ENCODE peak calls at places on chromosomes 2 and 18, in four cellular contexts. O is HCT116, D is HepG2, R is sigmoid colon. N is an unnamed sample.
A peak's percentile ranks its signal among the peaks of the same experiment; 100 is the strongest.

GRCh38 chr2:46032996-46033395 is 264.2 kb upstream of the EPAS1 start:
- DNase-seq in O (no peak), D (peak; percentile 70), R (no peak), N (no peak)

GRCh38 chr2:10471956-10472355 is 23.8 kb upstream of the ODC1 start:
- DNase-seq in O (no peak), D (no peak), R (no peak), N (no peak)

GRCh38 chr18:48359626-48360025 is 49.6 kb downstream of the ZBTB7C start:
- DNase-seq in O (no peak), D (no peak), R (peak; percentile 12), N (no peak)

GRCh38 chr2:71815701-71816100 is 332.0 kb downstream of the CYP26B1 start:
- DNase-seq in O (no peak), D (no peak), R (no peak), N (no peak)

GRCh38 chr2:12202301-12202700 is 455.9 kb downstream of the LPIN1 start:
- DNase-seq in O (no peak), D (no peak), R (no peak), N (no peak)

GRCh38 chr18:72458256-72458655 is 85.9 kb downstream of the CBLN2 start:
- DNase-seq in O (no peak), D (no peak), R (no peak), N (no peak)

GRCh38 chr2:46615555-46616487 is 136.5 kb downstream of the TMEM247 start:
- DNase-seq in O (no peak), D (peak; percentile 54), R (no peak), N (no peak)

GRCh38 chr18:11500153-11501122 is 109.0 kb upstream of the SLC35G4 start:
- DNase-seq in O (peak; percentile 89), D (peak; percentile 98), R (no peak), N (no peak)

GRCh38 chr2:116874021-116874420 is 940.5 kb upstream of the DDX18 start:
- DNase-seq in O (no peak), D (no peak), R (no peak), N (no peak)

GRCh38 chr2:216081487-216082387 is at the start of the genes PECR and TMEM169:
- DNase-seq in O (peak; percentile 23), D (peak; percentile 81), R (peak; percentile 90), N (no peak)

GRCh38 chr2:175829741-175830140 is 172.3 kb downstream of the LNPK start:
- DNase-seq in O (no peak), D (no peak), R (no peak), N (no peak)

GRCh38 chr2:237752761-237753165 is 45.8 kb upstream of the RBM44 start:
- DNase-seq in O (no peak), D (no peak), R (no peak), N (no peak)

GRCh38 chr18:26546875-26547301 is 1.5 kb downstream of the KCTD1 start:
- DNase-seq in O (no peak), D (no peak), R (no peak), N (no peak)

GRCh38 chr18:2218101-2218500 is 353.2 kb downstream of the METTL4 start:
- DNase-seq in O (no peak), D (no peak), R (no peak), N (no peak)

GRCh38 chr2:81858998-81859397 is 1554.4 kb upstream of the LRRTM1 start:
- DNase-seq in O (no peak), D (no peak), R (no peak), N (no peak)

GRCh38 chr2:75497256-75497655 is 63.5 kb downstream of the EVA1A start:
- DNase-seq in O (no peak), D (no peak), R (no peak), N (no peak)

GRCh38 chr2:224407241-224407680 is 5.4 kb upstream of the FAM124B start:
- DNase-seq in O (no peak), D (no peak), R (no peak), N (no peak)

GRCh38 chr2:170163666-170164065 is 14.3 kb upstream of the MYO3B start:
- DNase-seq in O (no peak), D (no peak), R (no peak), N (no peak)

GRCh38 chr2:10217499-10217861 is 85.2 kb upstream of the HPCAL1 start:
- DNase-seq in O (no peak), D (no peak), R (no peak), N (no peak)

GRCh38 chr18:13159579-13159978 is 59.0 kb upstream of the LDLRAD4 start:
- DNase-seq in O (peak; percentile 44), D (peak; percentile 76), R (no peak), N (peak; percentile 39)

GRCh38 chr2:110858993-110859770 is 126.8 kb downstream of the ACOXL start:
- DNase-seq in O (no peak), D (no peak), R (no peak), N (no peak)

DNA sequence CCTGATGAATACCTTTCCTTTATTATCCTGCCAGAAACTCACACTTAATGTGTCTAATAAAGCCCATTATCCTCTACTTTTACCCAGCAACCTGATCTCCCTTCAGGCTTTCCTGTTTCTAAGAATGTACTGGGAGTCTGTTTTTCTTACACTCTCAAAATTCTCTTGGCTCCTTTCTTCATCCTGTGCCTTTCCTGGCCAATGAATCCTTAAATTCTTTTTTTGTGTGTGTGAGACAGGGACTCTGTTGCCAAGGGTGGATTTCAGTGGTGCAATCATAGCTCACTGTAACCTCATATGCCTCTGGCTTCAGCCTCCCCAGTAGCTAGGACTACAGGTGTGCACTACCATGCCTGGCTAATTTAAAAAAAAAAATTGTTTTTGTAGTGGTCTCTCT is 72.7 kb downstream of the MAP2 start:
- DNase-seq in O (no peak), D (no peak), R (no peak), N (no peak)
- H3K9me3 ChIP-seq in O (no peaks in the 10 kb centered on the region), D (no peaks in the 10 kb centered on the region), R (peaks cover 7% of the 10 kb centered on the region), N (no peaks in the 10 kb centered on the region)

GRCh38 chr2:127615511-127616166 is 30.3 kb upstream of the GPR17 start:
- DNase-seq in O (no peak), D (no peak), R (peak; percentile 12), N (peak; percentile 81)
- TF ChIP-seq POLR2AphosphoS5 in O (no peak), D (no peak), R (no peak), N (no peak)

GRCh38 chr2:119137502-119137901 is 21.0 kb downstream of the C1QL2 start:
- DNase-seq in O (no peak), D (no peak), R (no peak), N (no peak)

GRCh38 chr2:119134775-119135174 is 23.8 kb downstream of the C1QL2 start:
- DNase-seq in O (no peak), D (no peak), R (no peak), N (no peak)

GRCh38 chr2:119136872-119137271 is 21.7 kb downstream of the C1QL2 start:
- DNase-seq in O (no peak), D (no peak), R (no peak), N (no peak)

DNA sequence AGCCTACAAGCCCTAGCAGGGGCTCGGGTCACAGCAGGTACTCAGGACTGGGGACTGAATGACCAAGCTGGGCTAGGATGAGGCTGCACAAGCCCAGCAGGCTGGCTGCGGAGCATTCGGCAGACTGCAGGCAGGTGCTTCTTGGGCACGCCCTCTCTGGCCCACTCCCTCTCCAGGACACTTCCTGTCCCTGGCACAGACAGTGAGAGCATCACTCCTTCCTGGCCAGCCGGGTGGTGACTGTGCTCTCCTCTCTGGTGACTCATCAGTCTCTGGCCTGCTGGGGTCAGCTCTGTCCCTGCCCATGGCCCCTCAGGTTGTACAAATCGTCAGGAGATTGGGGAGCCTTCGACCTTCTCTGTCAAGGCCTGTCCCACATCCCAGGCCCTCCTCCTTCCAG is 22.5 kb downstream of the C1QL2 start:
- DNase-seq in O (no peak), D (no peak), R (no peak), N (no peak)
- H3K9me3 ChIP-seq in O (no peaks in the 10 kb centered on the region), D (no peaks in the 10 kb centered on the region), R (no peaks in the 10 kb centered on the region), N (no peaks in the 10 kb centered on the region)

DNA sequence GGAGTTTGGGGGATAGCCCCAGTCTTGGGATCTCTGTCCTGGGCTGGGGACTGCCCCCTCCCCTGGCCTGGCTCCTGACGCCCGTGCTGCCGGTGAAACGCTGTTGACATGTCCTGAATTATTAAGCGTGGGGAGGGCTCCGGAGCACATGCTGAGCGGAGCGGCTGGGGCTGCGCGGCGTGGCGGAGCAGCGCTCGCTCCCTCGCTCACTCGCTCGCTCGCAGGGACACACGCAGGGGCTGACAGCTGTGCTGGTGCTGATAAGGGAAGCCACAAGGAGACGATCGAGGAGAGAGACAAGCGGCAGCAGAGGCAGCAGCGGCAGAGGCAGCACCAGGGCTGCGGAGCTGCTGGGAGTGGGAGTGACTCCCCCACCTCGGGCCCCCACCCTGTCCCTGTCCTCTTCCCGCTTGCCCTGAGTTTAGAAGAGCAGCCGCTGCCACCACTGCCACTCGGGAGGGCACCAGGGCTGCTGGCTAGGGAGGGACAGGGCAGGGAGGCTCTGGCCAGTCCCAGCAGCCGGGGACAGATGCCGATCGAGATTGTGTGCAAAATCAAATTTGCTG is at the start of gene ASIC4:
- DNase-seq in O (no peak), D (no peak), R (no peak), N (no peak)
- TF ChIP-seq POLR2AphosphoS5 in O (no peak), D (no peak), R (no peak), N (no peak)

DNA sequence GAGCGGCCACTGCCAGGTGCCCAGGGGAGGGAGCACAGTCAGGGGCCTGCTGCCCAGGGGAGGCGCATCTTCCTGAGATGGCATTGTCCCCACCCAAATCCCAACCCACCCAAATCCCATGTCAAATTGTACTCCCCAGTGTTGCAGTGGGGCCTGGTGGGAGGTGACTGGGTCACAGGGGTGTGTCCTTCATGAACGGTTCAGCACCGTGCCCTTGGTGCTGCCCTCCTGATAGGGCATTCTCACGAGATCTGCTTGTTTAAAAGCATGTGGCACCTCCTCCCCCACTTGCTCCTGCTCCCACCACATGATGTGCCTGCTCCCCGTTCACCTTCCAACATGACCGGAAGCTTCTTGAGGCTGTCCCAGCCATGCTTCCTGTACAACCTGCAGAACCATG is 27.6 kb downstream of the ANKMY1 start:
- DNase-seq in O (no peak), D (no peak), R (no peak), N (no peak)
- H3K9me3 ChIP-seq in O (peaks cover 38% of the 10 kb centered on the region), D (peaks cover 31% of the 10 kb centered on the region), R (peaks cover 3% of the 10 kb centered on the region), N (peaks cover 12% of the 10 kb centered on the region)

GRCh38 chr2:121360566-121361300 is 75.7 kb upstream of the TFCP2L1 start:
- DNase-seq in O (no peak), D (no peak), R (no peak), N (no peak)
- TF ChIP-seq POLR2AphosphoS5 in O (no peak), D (no peak), R (no peak), N (no peak)

GRCh38 chr2:24045511-24046508 is 1.4 kb downstream of the WDCP start:
- DNase-seq in O (no peak), D (peak; percentile 83), R (no peak), N (no peak)

GRCh38 chr2:24038786-24039499 is 8.2 kb downstream of the WDCP start:
- DNase-seq in O (no peak), D (no peak), R (no peak), N (no peak)

GRCh38 chr2:24040511-24040910 is 6.7 kb downstream of the WDCP start:
- DNase-seq in O (no peak), D (no peak), R (no peak), N (no peak)
- H3K9me3 ChIP-seq in O (no peaks in the 10 kb centered on the region), D (no peaks in the 10 kb centered on the region), R (no peaks in the 10 kb centered on the region), N (no peaks in the 10 kb centered on the region)